ENCODE peak calls at places on chromosomes 4 and X, in six cellular contexts. One of them, this sample, is unnamed. For H3K27me3 and H3K4me1, the result is how much of the 10 kb centered on the place peaks cover.

GRCh38 chrX:3195845-3196244 is 150.6 kb downstream of the MXRA5 start:
- DNase-seq in SK-N-SH: no peak
- DNase-seq in aorta: no peak
- DNase-seq in IMR-90: no peak
- DNase-seq in colonic mucosa: no peak
- DNase-seq in heart right ventricle: no peak
- DNase-seq in this sample: no peak

GRCh38 chr4:83334425-83335241 is at the start of gene HPSE:
- DNase-seq in SK-N-SH: peak
- DNase-seq in aorta: peak
- DNase-seq in IMR-90: peak
- DNase-seq in colonic mucosa: peak
- DNase-seq in heart right ventricle: peak
- DNase-seq in this sample: peak

GRCh38 chr4:6104541-6105130 is 86.4 kb upstream of the C4orf50 start:
- DNase-seq in SK-N-SH: no peak
- DNase-seq in aorta: no peak
- DNase-seq in IMR-90: no peak
- DNase-seq in colonic mucosa: no peak
- DNase-seq in heart right ventricle: no peak
- DNase-seq in this sample: no peak

GRCh38 chr4:77699731-77700210 is 94.2 kb downstream of the CXCL13 start:
- DNase-seq in SK-N-SH: peak
- DNase-seq in aorta: no peak
- DNase-seq in IMR-90: peak
- DNase-seq in colonic mucosa: no peak
- DNase-seq in heart right ventricle: no peak
- DNase-seq in this sample: peak

GRCh38 chrX:97109730-97110129 is 226.0 kb downstream of the RPA4 start:
- DNase-seq in SK-N-SH: no peak
- DNase-seq in aorta: no peak
- DNase-seq in IMR-90: no peak
- DNase-seq in colonic mucosa: no peak
- DNase-seq in heart right ventricle: no peak
- DNase-seq in this sample: no peak

GRCh38 chrX:85619962-85620361 is 240.5 kb upstream of the POF1B start:
- DNase-seq in SK-N-SH: no peak
- DNase-seq in aorta: no peak
- DNase-seq in IMR-90: no peak
- DNase-seq in colonic mucosa: no peak
- DNase-seq in heart right ventricle: no peak
- DNase-seq in this sample: no peak

GRCh38 chr4:52979020-52979419 is 116.9 kb downstream of the RASL11B start:
- DNase-seq in SK-N-SH: no peak
- DNase-seq in aorta: no peak
- DNase-seq in IMR-90: no peak
- DNase-seq in colonic mucosa: no peak
- DNase-seq in heart right ventricle: no peak
- DNase-seq in this sample: no peak

GRCh38 chr4:74203467-74203866 is 45.5 kb downstream of the MTHFD2L start:
- DNase-seq in SK-N-SH: no peak
- DNase-seq in aorta: no peak
- DNase-seq in IMR-90: no peak
- DNase-seq in colonic mucosa: no peak
- DNase-seq in heart right ventricle: no peak
- DNase-seq in this sample: no peak

GRCh38 chr4:117596917-117597316 is 437.4 kb upstream of the NDST3 start:
- DNase-seq in SK-N-SH: no peak
- DNase-seq in aorta: no peak
- DNase-seq in IMR-90: no peak
- DNase-seq in colonic mucosa: no peak
- DNase-seq in heart right ventricle: no peak
- DNase-seq in this sample: no peak

GRCh38 chr4:123102897-123103489 is 180.6 kb upstream of the NUDT6 start:
- DNase-seq in SK-N-SH: peak
- DNase-seq in aorta: no peak
- DNase-seq in IMR-90: peak
- DNase-seq in colonic mucosa: no peak
- DNase-seq in heart right ventricle: no peak
- DNase-seq in this sample: peak

GRCh38 chrX:150575415-150575814 is 7.0 kb downstream of the MTM1 start:
- DNase-seq in SK-N-SH: no peak
- DNase-seq in aorta: no peak
- DNase-seq in IMR-90: peak
- DNase-seq in colonic mucosa: peak
- DNase-seq in heart right ventricle: no peak
- DNase-seq in this sample: peak

GRCh38 chrX:102892103-102892502 is 45.0 kb upstream of the RAB40AL start:
- DNase-seq in SK-N-SH: no peak
- DNase-seq in aorta: no peak
- DNase-seq in IMR-90: no peak
- DNase-seq in colonic mucosa: no peak
- DNase-seq in heart right ventricle: no peak
- DNase-seq in this sample: no peak

GRCh38 chrX:48574270-48575266 is at the start of gene RBM3:
- DNase-seq in SK-N-SH: peak
- DNase-seq in aorta: peak
- DNase-seq in IMR-90: peak
- DNase-seq in colonic mucosa: peak
- DNase-seq in heart right ventricle: peak
- DNase-seq in this sample: peak

GRCh38 chr4:7377223-7377865 is 57.4 kb downstream of the PSAPL1 start:
- DNase-seq in SK-N-SH: peak
- DNase-seq in aorta: peak
- DNase-seq in IMR-90: no peak
- DNase-seq in colonic mucosa: no peak
- DNase-seq in heart right ventricle: no peak
- DNase-seq in this sample: no peak

GRCh38 chrX:38232287-38232686 is 11.6 kb upstream of the SRPX start:
- DNase-seq in SK-N-SH: no peak
- DNase-seq in aorta: no peak
- DNase-seq in IMR-90: peak
- DNase-seq in colonic mucosa: no peak
- DNase-seq in heart right ventricle: no peak
- DNase-seq in this sample: peak

GRCh38 chr4:152614337-152614736 is 65.5 kb downstream of the TMEM154 start:
- DNase-seq in SK-N-SH: no peak
- DNase-seq in aorta: no peak
- DNase-seq in IMR-90: no peak
- DNase-seq in colonic mucosa: no peak
- DNase-seq in heart right ventricle: no peak
- DNase-seq in this sample: peak
- H3K27me3 ChIP-seq in SK-N-SH: under half
- H3K27me3 ChIP-seq in aorta: under half
- H3K27me3 ChIP-seq in IMR-90: half or more
- H3K27me3 ChIP-seq in colonic mucosa: under half
- H3K27me3 ChIP-seq in heart right ventricle: under half
- H3K27me3 ChIP-seq in this sample: under half

GRCh38 chr4:1315838-1316536 is 26.3 kb downstream of the MAEA start:
- DNase-seq in SK-N-SH: no peak
- DNase-seq in aorta: no peak
- DNase-seq in IMR-90: no peak
- DNase-seq in colonic mucosa: no peak
- DNase-seq in heart right ventricle: no peak
- DNase-seq in this sample: no peak

GRCh38 chr4:1315306-1315705 is 25.6 kb downstream of the MAEA start:
- DNase-seq in SK-N-SH: no peak
- DNase-seq in aorta: no peak
- DNase-seq in IMR-90: no peak
- DNase-seq in colonic mucosa: no peak
- DNase-seq in heart right ventricle: no peak
- DNase-seq in this sample: no peak

GRCh38 chr4:1310796-1311715 is 21.4 kb downstream of the MAEA start:
- DNase-seq in SK-N-SH: no peak
- DNase-seq in aorta: peak
- DNase-seq in IMR-90: no peak
- DNase-seq in colonic mucosa: no peak
- DNase-seq in heart right ventricle: no peak
- DNase-seq in this sample: no peak

GRCh38 chr4:1310031-1310795 is 20.5 kb downstream of the MAEA start:
- DNase-seq in SK-N-SH: no peak
- DNase-seq in aorta: peak
- DNase-seq in IMR-90: peak
- DNase-seq in colonic mucosa: no peak
- DNase-seq in heart right ventricle: no peak
- DNase-seq in this sample: no peak

GRCh38 chr4:1312821-1313640 is 23.3 kb downstream of the MAEA start:
- DNase-seq in SK-N-SH: no peak
- DNase-seq in aorta: no peak
- DNase-seq in IMR-90: no peak
- DNase-seq in colonic mucosa: no peak
- DNase-seq in heart right ventricle: no peak
- DNase-seq in this sample: no peak
- H3K27ac ChIP-seq in SK-N-SH: no peak
- H3K27ac ChIP-seq in aorta: no peak
- H3K27ac ChIP-seq in IMR-90: no peak
- H3K27ac ChIP-seq in colonic mucosa: no peak
- H3K27ac ChIP-seq in heart right ventricle: no peak
- H3K27ac ChIP-seq in this sample: no peak

GRCh38 chrX:41108684-41109205 is 23.5 kb downstream of the USP9X start:
- DNase-seq in SK-N-SH: no peak
- DNase-seq in aorta: no peak
- DNase-seq in IMR-90: no peak
- DNase-seq in colonic mucosa: no peak
- DNase-seq in heart right ventricle: no peak
- DNase-seq in this sample: no peak

GRCh38 chrX:41116948-41117347 is 31.7 kb downstream of the USP9X start:
- DNase-seq in SK-N-SH: no peak
- DNase-seq in aorta: no peak
- DNase-seq in IMR-90: no peak
- DNase-seq in colonic mucosa: no peak
- DNase-seq in heart right ventricle: no peak
- DNase-seq in this sample: no peak

GRCh38 chrX:41108007-41108683 is 22.9 kb downstream of the USP9X start:
- DNase-seq in SK-N-SH: no peak
- DNase-seq in aorta: no peak
- DNase-seq in IMR-90: no peak
- DNase-seq in colonic mucosa: no peak
- DNase-seq in heart right ventricle: no peak
- DNase-seq in this sample: no peak

DNA sequence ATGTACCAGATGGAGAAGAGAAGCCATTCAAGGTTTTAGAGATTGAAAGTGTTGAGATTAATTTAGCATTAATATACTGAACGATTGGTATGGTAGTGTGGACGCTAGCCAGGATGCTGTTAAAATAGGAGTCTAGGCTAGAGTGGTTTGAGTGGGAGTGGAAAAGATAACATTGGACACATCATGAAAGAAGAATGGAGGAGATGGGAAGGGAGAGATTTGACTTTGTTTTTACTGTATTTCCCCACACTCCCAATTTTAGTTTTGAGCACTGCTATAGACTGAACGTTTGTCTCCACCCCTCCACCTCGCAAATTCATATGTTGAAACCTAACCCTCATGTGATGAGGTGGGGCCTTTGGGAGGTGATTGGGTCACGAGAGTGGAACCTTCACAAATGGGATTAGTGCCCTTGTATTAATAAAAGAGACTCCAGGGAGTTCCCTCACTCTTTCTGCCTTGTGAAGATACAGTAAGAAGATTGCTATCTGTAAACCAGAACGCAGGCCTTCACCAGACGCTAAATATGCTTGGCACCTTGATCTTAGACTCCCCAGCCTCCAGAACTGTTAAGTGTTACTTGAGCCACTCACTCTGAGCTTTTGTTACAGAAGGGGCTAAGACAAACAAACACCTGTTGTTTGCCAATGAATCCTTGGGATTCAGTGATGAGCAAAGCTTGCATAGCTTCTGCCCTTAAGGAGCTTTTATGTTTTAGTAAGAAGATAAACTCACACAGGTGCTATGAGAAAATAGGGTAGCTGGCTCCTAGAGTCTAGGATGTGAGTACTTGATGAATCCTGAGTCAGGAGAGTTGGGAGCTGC is 25.8 kb downstream of the USP9X start:
- DNase-seq in SK-N-SH: no peak
- DNase-seq in aorta: no peak
- DNase-seq in IMR-90: peak
- DNase-seq in colonic mucosa: no peak
- DNase-seq in heart right ventricle: no peak
- DNase-seq in this sample: no peak
- H3K4me1 ChIP-seq in SK-N-SH: under half
- H3K4me1 ChIP-seq in aorta: under half
- H3K4me1 ChIP-seq in IMR-90: under half
- H3K4me1 ChIP-seq in colonic mucosa: under half
- H3K4me1 ChIP-seq in heart right ventricle: half or more
- H3K4me1 ChIP-seq in this sample: under half

DNA sequence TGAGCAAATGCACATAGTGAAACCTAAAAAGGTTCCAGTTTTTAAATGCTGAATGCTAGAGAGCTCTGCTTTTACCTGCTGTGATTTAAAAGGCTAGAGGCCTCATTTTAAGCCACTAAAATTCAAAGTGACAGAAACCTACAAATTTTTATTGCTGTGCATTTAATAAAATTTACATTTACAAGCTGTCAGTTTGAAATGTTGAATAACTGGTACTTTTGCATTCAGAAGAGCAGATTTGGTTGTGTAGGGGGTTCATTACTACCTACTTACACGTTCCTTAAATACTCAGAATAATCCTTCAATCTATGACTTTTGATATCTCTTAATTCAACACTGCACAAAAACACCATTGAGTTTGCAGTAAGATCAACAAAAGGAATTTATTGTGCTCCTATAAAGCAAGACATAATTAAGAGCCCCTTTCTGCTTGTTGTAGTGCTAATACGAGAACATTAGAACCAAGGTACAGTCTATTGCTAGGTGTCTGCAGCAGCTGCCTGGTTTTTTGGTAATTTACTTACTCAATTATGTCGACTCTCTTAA is 27.9 kb downstream of the NKX3-2 start:
- DNase-seq in SK-N-SH: no peak
- DNase-seq in aorta: no peak
- DNase-seq in IMR-90: no peak
- DNase-seq in colonic mucosa: no peak
- DNase-seq in heart right ventricle: no peak
- DNase-seq in this sample: no peak
- H3K27me3 ChIP-seq in SK-N-SH: under half
- H3K27me3 ChIP-seq in aorta: under half
- H3K27me3 ChIP-seq in IMR-90: under half
- H3K27me3 ChIP-seq in colonic mucosa: under half
- H3K27me3 ChIP-seq in heart right ventricle: half or more
- H3K27me3 ChIP-seq in this sample: half or more